ENCODE peak calls at places on chromosomes 6 and 20, in nine cellular contexts. One of them, this sample, is unnamed.

GRCh38 chr20:12597491-12597890 is 411.3 kb upstream of the SPTLC3 start:
- DNase-seq in foreskin fibroblast: no peak
- DNase-seq in Right ventricle myocardium inferior: no peak
- DNase-seq in left kidney: no peak
- DNase-seq in effector memory CD8-positive, alpha-beta T cell: no peak
- DNase-seq in T1000: no peak
- DNase-seq in iris pigment epithelial cell: no peak
- DNase-seq in HFFc6: no peak
- DNase-seq in breast epithelium: no peak
- DNase-seq in this sample: no peak

GRCh38 chr20:36312724-36313441 is 6.7 kb downstream of the DLGAP4 start:
- DNase-seq in foreskin fibroblast: no peak
- DNase-seq in Right ventricle myocardium inferior: no peak
- DNase-seq in left kidney: no peak
- DNase-seq in effector memory CD8-positive, alpha-beta T cell: no peak
- DNase-seq in T1000: no peak
- DNase-seq in iris pigment epithelial cell: no peak
- DNase-seq in HFFc6: no peak
- DNase-seq in breast epithelium: no peak
- DNase-seq in this sample: no peak

GRCh38 chr6:131948692-131949614 is 2.2 kb downstream of the CCN2 start:
- DNase-seq in foreskin fibroblast: peak; percentile 62
- DNase-seq in Right ventricle myocardium inferior: no peak
- DNase-seq in left kidney: no peak
- DNase-seq in effector memory CD8-positive, alpha-beta T cell: no peak
- DNase-seq in T1000: no peak
- DNase-seq in iris pigment epithelial cell: peak; percentile 97
- DNase-seq in HFFc6: peak; percentile 87
- DNase-seq in breast epithelium: no peak
- DNase-seq in this sample: peak; percentile 65

GRCh38 chr20:14470977-14471642 is 133.7 kb upstream of the FLRT3 start:
- DNase-seq in foreskin fibroblast: no peak
- DNase-seq in Right ventricle myocardium inferior: no peak
- DNase-seq in left kidney: no peak
- DNase-seq in effector memory CD8-positive, alpha-beta T cell: no peak
- DNase-seq in T1000: no peak
- DNase-seq in iris pigment epithelial cell: no peak
- DNase-seq in HFFc6: no peak
- DNase-seq in breast epithelium: no peak
- DNase-seq in this sample: no peak

GRCh38 chr6:113825776-113826175 is 31.4 kb upstream of the MARCKS start:
- DNase-seq in foreskin fibroblast: peak; percentile 57
- DNase-seq in Right ventricle myocardium inferior: peak; percentile 91
- DNase-seq in left kidney: no peak
- DNase-seq in effector memory CD8-positive, alpha-beta T cell: no peak
- DNase-seq in T1000: no peak
- DNase-seq in iris pigment epithelial cell: peak; percentile 55
- DNase-seq in HFFc6: peak; percentile 15
- DNase-seq in breast epithelium: peak; percentile 80
- DNase-seq in this sample: peak; percentile 62

GRCh38 chr6:34360556-34360955 is 31.9 kb downstream of the NUDT3 start:
- DNase-seq in foreskin fibroblast: peak; percentile 20
- DNase-seq in Right ventricle myocardium inferior: no peak
- DNase-seq in left kidney: no peak
- DNase-seq in effector memory CD8-positive, alpha-beta T cell: no peak
- DNase-seq in T1000: no peak
- DNase-seq in iris pigment epithelial cell: peak; percentile 83
- DNase-seq in HFFc6: peak; percentile 68
- DNase-seq in breast epithelium: no peak
- DNase-seq in this sample: no peak

GRCh38 chr6:32087574-32088486 is 21.3 kb downstream of the TNXB start:
- DNase-seq in foreskin fibroblast: peak; percentile 57
- DNase-seq in Right ventricle myocardium inferior: peak; percentile 90
- DNase-seq in left kidney: peak; percentile 91
- DNase-seq in effector memory CD8-positive, alpha-beta T cell: peak; percentile 61
- DNase-seq in T1000: no peak
- DNase-seq in iris pigment epithelial cell: peak; percentile 77
- DNase-seq in HFFc6: peak; percentile 57
- DNase-seq in breast epithelium: peak; percentile 56
- DNase-seq in this sample: no peak

GRCh38 chr20:58650181-58650775 is 805 bp upstream of the STX16 start:
- DNase-seq in foreskin fibroblast: no peak
- DNase-seq in Right ventricle myocardium inferior: peak; percentile 76
- DNase-seq in left kidney: peak; percentile 53
- DNase-seq in effector memory CD8-positive, alpha-beta T cell: peak; percentile 29
- DNase-seq in T1000: no peak
- DNase-seq in iris pigment epithelial cell: no peak
- DNase-seq in HFFc6: no peak
- DNase-seq in breast epithelium: no peak
- DNase-seq in this sample: no peak

GRCh38 chr6:30615958-30616810 is 859 bp downstream of the PPP1R10 start:
- DNase-seq in foreskin fibroblast: no peak
- DNase-seq in Right ventricle myocardium inferior: no peak
- DNase-seq in left kidney: peak; percentile 77
- DNase-seq in effector memory CD8-positive, alpha-beta T cell: peak; percentile 50
- DNase-seq in T1000: no peak
- DNase-seq in iris pigment epithelial cell: peak; percentile 21
- DNase-seq in HFFc6: peak; percentile 23
- DNase-seq in breast epithelium: peak; percentile 43
- DNase-seq in this sample: peak; percentile 29

GRCh38 chr6:26249959-26250805 is 114.8 kb upstream of the BTN3A2 start:
- DNase-seq in foreskin fibroblast: no peak
- DNase-seq in Right ventricle myocardium inferior: peak; percentile 79
- DNase-seq in left kidney: peak; percentile 93
- DNase-seq in effector memory CD8-positive, alpha-beta T cell: peak; percentile 73
- DNase-seq in T1000: peak; percentile 59
- DNase-seq in iris pigment epithelial cell: peak; percentile 85
- DNase-seq in HFFc6: peak; percentile 75
- DNase-seq in breast epithelium: peak; percentile 77
- DNase-seq in this sample: peak; percentile 74

GRCh38 chr20:21456207-21456606 is 57.7 kb downstream of the NKX2-2 start:
- DNase-seq in foreskin fibroblast: no peak
- DNase-seq in Right ventricle myocardium inferior: no peak
- DNase-seq in left kidney: no peak
- DNase-seq in effector memory CD8-positive, alpha-beta T cell: no peak
- DNase-seq in T1000: no peak
- DNase-seq in iris pigment epithelial cell: no peak
- DNase-seq in HFFc6: no peak
- DNase-seq in breast epithelium: no peak
- DNase-seq in this sample: no peak